ENCODE peak calls at places on chromosomes 5 and 9, in four cellular contexts. K is neural crest cell; W is stimulated activated naive CD4-positive, alpha-beta T cell treated with Interleukin-2 at 50 U/mL for 16 hours; G is stimulated activated CD8-positive, alpha-beta memory T cell treated with anti-CD3 and anti-CD28 coated beads, Interleukin-15, amount 100 ng/mL, for 4 hours. N is an unnamed sample.
A peak's percentile ranks its signal among the peaks of the same experiment; 100 is the strongest.

GRCh38 chr9:119509291-119509905 is 140.2 kb upstream of the BRINP1 start:
- DNase-seq in G (no peak), W (no peak), K (no peak), N (no peak)

GRCh38 chr5:124706729-124707361 is 39.6 kb downstream of the ZNF608 start:
- DNase-seq in W (no peak), G (no peak), K (no peak), N (no peak)

GRCh38 chr9:71604197-71605063 is 163.9 kb downstream of the CEMIP2 start:
- DNase-seq in W (peak; percentile 74), G (peak; percentile 37), K (peak; percentile 80), N (peak; percentile 4)

GRCh38 chr9:10232352-10232930 is 380.4 kb downstream of the PTPRD start:
- DNase-seq in W (no peak), K (no peak), G (no peak), N (peak; percentile 18)

GRCh38 chr9:123337971-123338370 is 18.0 kb upstream of the CRB2 start:
- DNase-seq in W (no peak), K (no peak), G (no peak), N (no peak)

GRCh38 chr9:124149992-124150391 is 107.8 kb upstream of the NEK6 start:
- DNase-seq in G (no peak), W (no peak), K (no peak), N (peak; percentile 51)

GRCh38 chr9:83469722-83470121 is 68.5 kb downstream of the FRMD3 start:
- DNase-seq in W (no peak), G (no peak), K (no peak), N (no peak)

GRCh38 chr5:33180900-33181299 is 259.9 kb upstream of the TARS1 start:
- DNase-seq in W (no peak), K (no peak), G (no peak), N (peak; percentile 52)

GRCh38 chr5:97788369-97788768 is 605.3 kb upstream of the RIOK2 start:
- DNase-seq in W (no peak), G (no peak), K (no peak), N (no peak)

GRCh38 chr5:141910271-141910673 is 13.4 kb upstream of the DELE1 start:
- DNase-seq in G (no peak), W (no peak), K (no peak), N (no peak)

GRCh38 chr5:121975294-121975693 is 13.5 kb downstream of the SRFBP1 start:
- DNase-seq in W (no peak), G (no peak), K (no peak), N (no peak)

GRCh38 chr9:137454506-137455360 is 4.4 kb downstream of the NSMF start:
- DNase-seq in G (no peak), K (no peak), W (no peak), N (no peak)

GRCh38 chr9:134221273-134222017 is 57.1 kb upstream of the RNU6ATAC start:
- DNase-seq in W (no peak), K (no peak), G (no peak), N (no peak)

GRCh38 chr5:139138109-139138508 is 60.1 kb downstream of the SIL1 start:
- DNase-seq in W (no peak), K (no peak), G (no peak), N (no peak)

GRCh38 chr5:153985498-153985897 is 53.2 kb downstream of the FAM114A2 start:
- DNase-seq in K (no peak), W (no peak), G (no peak), N (no peak)

GRCh38 chr5:127074466-127074865 is 1.2 kb upstream of the C5orf63 start:
- DNase-seq in W (no peak), K (no peak), G (no peak), N (no peak)

GRCh38 chr5:125180222-125180621 is 433.8 kb upstream of the ZNF608 start:
- DNase-seq in G (no peak), W (no peak), K (no peak), N (peak; percentile 65)